ENCODE peak calls at places on chromosomes 3 and 15, in seven cellular contexts. H, S, F, Y, I, J and L are unnamed samples. For H3K36me3, the result is how much of the 10 kb centered on the place peaks cover.

GRCh38 chr3:38543602-38544001 is 47.5 kb downstream of the EXOG start:
- DNase-seq in H (no peak), J (no peak), S (peak), F (no peak), I (no peak), Y (no peak), L (no peak)

GRCh38 chr15:26790118-26790517 is 17.3 kb upstream of the GABRB3 start:
- DNase-seq in F (no peak), S (peak), I (no peak), H (no peak), Y (no peak), J (no peak), L (no peak)

GRCh38 chr15:78477295-78477694 is 30.1 kb upstream of the HYKK start:
- DNase-seq in F (no peak), S (no peak), H (no peak), J (no peak), I (no peak), Y (no peak), L (no peak)

GRCh38 chr3:143586565-143586964 is 261.7 kb downstream of the SLC9A9 start:
- DNase-seq in H (no peak), J (no peak), Y (peak), S (no peak), F (no peak), I (no peak), L (no peak)

GRCh38 chr3:4670352-4670751 is 177.2 kb downstream of the ITPR1 start:
- DNase-seq in I (peak), H (peak), J (no peak), S (peak), F (no peak), Y (no peak), L (no peak)

GRCh38 chr3:62876064-62876463 is 848 bp upstream of the CADPS start:
- DNase-seq in Y (no peak), J (peak), I (peak), H (peak), F (peak), S (no peak), L (peak)

GRCh38 chr3:43378066-43378935 is 92.0 kb downstream of the SNRK start:
- DNase-seq in H (peak), S (peak), F (no peak), I (peak), Y (no peak), J (peak), L (no peak)

GRCh38 chr15:64895285-64896065 is 16.2 kb upstream of the ANKDD1A start:
- DNase-seq in J (no peak), H (no peak), Y (no peak), I (no peak), S (no peak), F (no peak), L (no peak)

GRCh38 chr3:2090095-2090494 is 8.6 kb upstream of the CNTN4 start:
- DNase-seq in H (no peak), J (no peak), I (no peak), S (no peak), Y (no peak), F (no peak), L (no peak)

GRCh38 chr15:58510715-58511465 is 79.1 kb downstream of the LIPC start:
- DNase-seq in Y (no peak), S (no peak), F (no peak), I (no peak), H (no peak), J (no peak), L (no peak)

GRCh38 chr3:65843732-65844131 is 195.0 kb downstream of the MAGI1 start:
- DNase-seq in J (no peak), F (no peak), I (no peak), Y (no peak), H (no peak), S (no peak), L (no peak)

GRCh38 chr3:23926736-23927135 is 9.8 kb downstream of the RPL15 start:
- DNase-seq in F (no peak), Y (no peak), S (no peak), J (no peak), I (no peak), H (no peak), L (no peak)

GRCh38 chr3:98022978-98023820 is 11.9 kb downstream of the GABRR3 start:
- DNase-seq in S (peak), J (peak), Y (no peak), I (peak), F (no peak), H (peak), L (peak)

GRCh38 chr15:70348581-70349344 is 251.0 kb upstream of the TLE3 start:
- DNase-seq in I (no peak), Y (no peak), F (peak), J (no peak), S (peak), H (peak), L (no peak)

GRCh38 chr3:15198686-15199085 is 7.4 kb upstream of the CAPN7 start:
- DNase-seq in H (no peak), Y (no peak), I (no peak), J (no peak), S (no peak), F (no peak), L (no peak)

DNA sequence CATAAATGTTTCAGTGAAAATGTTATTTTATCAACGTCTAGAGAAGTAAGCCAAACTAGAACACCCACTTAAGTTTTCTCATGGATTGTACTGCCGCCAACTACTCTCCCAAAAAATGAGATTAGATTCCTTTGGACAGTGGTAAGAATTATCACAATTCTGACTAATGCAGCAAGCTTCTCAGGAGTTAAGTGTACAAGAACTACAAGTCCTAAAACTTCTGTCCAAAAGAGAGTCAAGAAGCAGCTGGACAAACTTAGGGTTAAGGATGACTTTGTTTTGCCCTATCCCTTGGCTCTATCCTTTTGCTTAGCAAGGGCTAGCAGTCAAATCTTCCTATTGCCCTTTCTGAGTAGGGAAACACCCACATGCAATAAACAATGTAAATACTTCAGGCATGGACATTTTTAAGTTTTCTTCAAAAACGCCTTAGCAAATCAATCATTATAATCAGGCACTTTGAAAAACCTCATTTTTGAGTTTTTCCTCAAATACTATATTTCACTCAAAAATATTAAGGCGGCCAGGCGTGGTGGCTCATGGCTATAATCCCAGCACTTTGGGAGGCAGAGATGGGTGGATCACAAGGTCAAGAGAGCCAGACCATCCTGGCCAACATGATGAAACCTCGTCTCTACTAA is 19.5 kb downstream of the RAF1 start:
- DNase-seq in J (no peak), F (no peak), I (no peak), Y (no peak), S (no peak), H (no peak), L (no peak)
- H3K4me3 ChIP-seq in J (no peak), F (no peak), I (no peak), Y (no peak), S (no peak), H (no peak), L (no peak)

DNA sequence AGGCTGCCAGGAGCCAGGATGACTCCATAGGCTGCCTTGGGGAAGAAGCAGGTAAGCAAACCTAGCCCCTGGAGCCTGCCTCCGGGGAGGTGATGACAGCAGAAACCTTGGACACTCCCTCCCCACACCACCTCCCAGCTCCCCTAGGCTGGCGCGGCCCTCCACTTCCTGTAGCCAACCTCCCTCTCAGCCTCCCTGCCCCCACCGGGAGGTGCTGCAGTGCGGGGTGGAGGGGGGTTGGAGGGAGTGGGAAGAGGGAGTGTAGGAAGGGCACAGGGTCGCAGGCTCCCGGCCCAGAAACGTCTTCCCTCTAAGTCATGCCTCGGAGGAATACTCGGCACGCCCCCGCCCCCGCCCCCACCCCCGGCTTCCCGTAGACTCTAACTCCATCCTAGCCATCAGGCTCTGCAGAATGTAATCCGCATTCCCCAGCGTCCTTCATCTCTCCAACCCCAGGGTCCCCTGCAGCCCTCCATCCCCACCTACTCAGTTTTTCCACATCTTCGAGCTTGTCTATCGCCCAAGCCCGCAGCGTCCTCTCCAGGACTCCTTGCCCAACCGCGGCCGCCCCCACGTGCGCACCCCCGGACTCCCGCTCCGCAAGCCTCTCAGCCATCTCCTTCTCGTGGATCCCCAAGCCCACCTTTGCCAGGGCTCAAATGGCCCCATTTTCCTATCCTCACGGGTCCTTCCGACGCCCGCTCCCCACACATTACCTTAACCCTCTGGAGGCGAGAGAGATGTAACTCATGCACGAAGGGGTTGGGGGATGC is 539 bp downstream of the LPCAT4 start:
- DNase-seq in F (no peak), H (peak), I (peak), S (peak), J (peak), Y (no peak), L (peak)
- TF ChIP-seq CTCF in F (no peak), H (peak), I (peak), S (no peak), J (no peak), Y (no peak), L (no peak)

GRCh38 chr3:155089495-155089894 is 9.4 kb downstream of the MME start:
- DNase-seq in Y (no peak), S (no peak), J (no peak), I (no peak), F (no peak), H (no peak), L (no peak)
- H3K36me3 ChIP-seq in Y (under half), S (under half), J (under half), I (under half), F (under half), H (under half), L (under half)

GRCh38 chr3:174859109-174859735 is at the start of gene NAALADL2:
- DNase-seq in H (no peak), S (no peak), I (no peak), Y (no peak), F (no peak), J (peak), L (no peak)
- H3K4me3 ChIP-seq in H (no peak), S (no peak), I (no peak), Y (no peak), F (no peak), J (no peak), L (no peak)

GRCh38 chr3:135229018-135229495 is 434.0 kb downstream of the EPHB1 start:
- DNase-seq in J (no peak), F (no peak), S (peak), I (no peak), Y (no peak), H (peak), L (no peak)
- TF ChIP-seq CTCF in J (no peak), F (no peak), S (peak), I (no peak), Y (no peak), H (peak), L (no peak)

GRCh38 chr15:84797212-84797611 is 19.9 kb upstream of the ALPK3 start:
- DNase-seq in H (no peak), J (no peak), Y (no peak), I (no peak), S (no peak), F (no peak), L (peak)

GRCh38 chr15:84797801-84798200 is 19.4 kb upstream of the ALPK3 start:
- DNase-seq in J (no peak), S (no peak), Y (no peak), I (no peak), H (no peak), F (no peak), L (no peak)

GRCh38 chr15:84799511-84800187 is 17.5 kb upstream of the ALPK3 start:
- DNase-seq in F (no peak), H (no peak), S (no peak), I (no peak), Y (no peak), J (no peak), L (no peak)

GRCh38 chr15:84798436-84798946 is 18.7 kb upstream of the ALPK3 start:
- DNase-seq in I (no peak), H (no peak), F (no peak), Y (no peak), S (no peak), J (no peak), L (no peak)

DNA sequence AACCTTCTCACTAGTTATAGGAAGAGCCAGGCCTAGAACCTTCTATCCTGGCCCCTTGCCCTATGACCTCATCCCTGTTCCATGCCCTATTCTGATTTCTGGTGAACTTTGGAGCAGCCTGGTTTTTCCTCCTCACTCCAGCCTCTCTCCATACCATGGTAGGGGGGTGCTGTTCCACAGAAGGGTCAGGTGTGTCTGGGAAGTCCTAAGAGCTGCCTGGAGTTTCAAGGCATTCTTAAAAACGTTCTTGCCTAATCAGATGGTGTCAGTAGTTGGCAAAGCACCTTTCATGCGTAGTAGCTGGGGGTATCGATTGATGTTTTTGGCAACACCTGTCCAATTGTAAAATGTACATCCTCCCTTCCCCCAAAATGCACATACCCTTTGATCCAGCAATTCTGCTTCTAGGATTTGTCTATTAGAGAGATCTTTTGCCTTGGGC is 16.8 kb upstream of the ALPK3 start:
- DNase-seq in I (no peak), S (no peak), F (no peak), H (no peak), J (no peak), Y (no peak), L (no peak)
- H3K36me3 ChIP-seq in I (half or more), S (under half), F (under half), H (half or more), J (under half), Y (under half), L (under half)

GRCh38 chr3:51686512-51687215 is 15.6 kb downstream of the TEX264 start:
- DNase-seq in F (peak), H (no peak), S (no peak), Y (no peak), I (no peak), J (peak), L (no peak)

GRCh38 chr3:51688206-51688600 is 17.2 kb downstream of the TEX264 start:
- DNase-seq in J (no peak), H (no peak), S (no peak), F (no peak), Y (no peak), I (no peak), L (no peak)

GRCh38 chr3:51684971-51685751 is 14.1 kb downstream of the TEX264 start:
- DNase-seq in S (no peak), I (no peak), H (no peak), J (no peak), F (no peak), Y (no peak), L (no peak)

GRCh38 chr3:51687472-51688205 is 16.6 kb downstream of the TEX264 start:
- DNase-seq in H (no peak), F (peak), J (no peak), I (no peak), S (no peak), Y (no peak), L (no peak)

GRCh38 chr3:51686056-51686455 is 15.0 kb downstream of the TEX264 start:
- DNase-seq in Y (no peak), I (no peak), J (no peak), S (no peak), F (no peak), H (no peak), L (no peak)
- H3K4me3 ChIP-seq in Y (no peak), I (no peak), J (no peak), S (no peak), F (no peak), H (no peak), L (no peak)